ENCODE peak calls at places on chromosome 22, in seven cellular contexts. K is PC-3; T is iPS DF 6.9; V is NCI-H460; P is MCF 10A; I is activated gamma-delta T cell treated with anti-CD3 and anti-CD28 coated beads, Interleukin-2, amount 50 U/mL, for 16 hours; Q is T47D. R is an unnamed sample.

GRCh38 chr22:50184004-50184461 is 1.7 kb upstream of the TRABD start:
- DNase-seq in K (peak), T (no peak), V (no peak), P (peak), I (no peak), Q (peak), R (peak)

GRCh38 chr22:50157976-50158375 is 12.6 kb upstream of the PANX2 start:
- DNase-seq in K (no peak), T (no peak), V (no peak), P (peak), I (no peak), Q (peak), R (no peak)

GRCh38 chr22:36386351-36386899 is 1.3 kb downstream of the MYH9 start:
- DNase-seq in K (no peak), T (no peak), V (no peak), P (no peak), I (no peak), Q (peak), R (no peak)

GRCh38 chr22:44024288-44024908 is at the start of gene PARVB:
- DNase-seq in K (peak), T (no peak), V (no peak), P (no peak), I (no peak), Q (peak), R (peak)

GRCh38 chr22:34696557-34696956 is 369.4 kb upstream of the ISX start:
- DNase-seq in K (no peak), T (peak), V (no peak), P (no peak), I (no peak), Q (peak), R (no peak)

GRCh38 chr22:43197271-43197941 is 10.5 kb upstream of the TTLL12 start:
- DNase-seq in K (no peak), T (no peak), V (no peak), P (no peak), I (no peak), Q (peak), R (no peak)

GRCh38 chr22:50253046-50253580 is 2.0 kb upstream of the HDAC10 start:
- DNase-seq in K (no peak), T (no peak), V (no peak), P (no peak), I (no peak), Q (no peak), R (no peak)

GRCh38 chr22:35335468-35335867 is 35.8 kb downstream of the TOM1 start:
- DNase-seq in K (no peak), T (no peak), V (no peak), P (no peak), I (no peak), Q (no peak), R (no peak)

GRCh38 chr22:42959472-42960145 is 55.3 kb downstream of the PACSIN2 start:
- DNase-seq in K (no peak), T (no peak), V (peak), P (peak), I (no peak), Q (peak), R (peak)

GRCh38 chr22:49906799-49907290 is 11.4 kb downstream of the ALG12 start:
- DNase-seq in K (no peak), T (no peak), V (no peak), P (no peak), I (no peak), Q (no peak), R (no peak)

GRCh38 chr22:29700949-29701927 is 18.6 kb upstream of the CABP7 start:
- DNase-seq in K (peak), T (no peak), V (no peak), P (peak), I (no peak), Q (peak), R (no peak)

GRCh38 chr22:49009359-49010063 is 818.2 kb downstream of the BRD1 start:
- DNase-seq in K (no peak), T (no peak), V (no peak), P (no peak), I (no peak), Q (no peak), R (no peak)

GRCh38 chr22:36116127-36116526 is 44.4 kb downstream of the APOL3 start:
- DNase-seq in K (no peak), T (no peak), V (no peak), P (no peak), I (no peak), Q (no peak), R (no peak)

GRCh38 chr22:47030881-47031627 is 268.6 kb downstream of the TBC1D22A start:
- DNase-seq in K (peak), T (no peak), V (peak), P (no peak), I (no peak), Q (no peak), R (no peak)

GRCh38 chr22:32158712-32159533 is at the start of gene C22orf42:
- DNase-seq in K (no peak), T (no peak), V (no peak), P (no peak), I (no peak), Q (no peak), R (no peak)